ENCODE peak calls at places on chromosomes 3 and 15, in seven cellular contexts. I, D, H, E, Z, Y and O are unnamed samples. For H3K4me1, the result is how much of the 10 kb centered on the place peaks cover.

GRCh38 chr3:66763294-66763693 is 234.8 kb upstream of the KBTBD8 start:
- DNase-seq in Y (no peak), H (no peak), E (no peak), I (peak), D (no peak), Z (peak), O (peak)

GRCh38 chr15:92091155-92091734 is 237.7 kb downstream of the SLCO3A1 start:
- DNase-seq in D (peak), E (peak), Z (peak), I (peak), Y (no peak), H (peak), O (no peak)

GRCh38 chr3:100080573-100080972 is 33.7 kb downstream of the FILIP1L start:
- DNase-seq in E (no peak), Y (no peak), I (no peak), Z (no peak), H (no peak), D (no peak), O (no peak)

GRCh38 chr3:170222647-170223541 is 670 bp downstream of the PRKCI start:
- DNase-seq in D (peak), Y (peak), I (peak), E (peak), Z (peak), H (peak), O (no peak)

GRCh38 chr3:66638717-66639116 is 137.9 kb upstream of the LRIG1 start:
- DNase-seq in Y (no peak), E (peak), I (no peak), D (no peak), Z (no peak), H (no peak), O (no peak)

GRCh38 chr3:80688814-80689213 is 921.0 kb upstream of the ROBO1 start:
- DNase-seq in E (no peak), Z (peak), Y (peak), I (peak), D (no peak), H (peak), O (no peak)

GRCh38 chr3:23044463-23044862 is 158.7 kb upstream of the UBE2E2 start:
- DNase-seq in Y (no peak), H (no peak), I (no peak), E (no peak), D (no peak), Z (no peak), O (no peak)

GRCh38 chr3:34387831-34388564 is 589.6 kb downstream of the PDCD6IP start:
- DNase-seq in Y (no peak), E (peak), I (no peak), H (no peak), Z (peak), D (no peak), O (no peak)

GRCh38 chr15:29422606-29423005 is 153.0 kb upstream of the NSMCE3 start:
- DNase-seq in D (no peak), Y (no peak), I (no peak), Z (no peak), H (no peak), E (no peak), O (no peak)

GRCh38 chr3:186515115-186515514 is 29.1 kb downstream of the CRYGS start:
- DNase-seq in H (no peak), D (no peak), Y (no peak), Z (no peak), E (no peak), I (no peak), O (no peak)

GRCh38 chr15:81948142-81948709 is 97.6 kb downstream of the MEX3B start:
- DNase-seq in H (no peak), Z (no peak), I (no peak), D (no peak), Y (no peak), E (no peak), O (no peak)

GRCh38 chr15:72197460-72198409 is at the start of gene GRAMD2A:
- DNase-seq in Z (no peak), H (peak), I (peak), E (peak), Y (no peak), D (no peak), O (no peak)

GRCh38 chr3:97778152-97778551 is 13.6 kb downstream of the ARL6 start:
- DNase-seq in Y (no peak), I (no peak), D (no peak), E (no peak), H (no peak), Z (no peak), O (no peak)

GRCh38 chr3:55322649-55323048 is 164.5 kb downstream of the WNT5A start:
- DNase-seq in E (no peak), I (peak), Y (no peak), H (peak), Z (no peak), D (no peak), O (no peak)

GRCh38 chr3:48694610-48695051 is 8.9 kb upstream of the NCKIPSD start:
- DNase-seq in D (peak), H (peak), Z (peak), Y (no peak), I (peak), E (no peak), O (no peak)

GRCh38 chr15:24786347-24786746 is 110.8 kb downstream of the NPAP1 start:
- DNase-seq in Z (no peak), Y (no peak), D (no peak), H (no peak), E (no peak), I (no peak), O (no peak)

GRCh38 chr15:58039260-58040035 is 26.1 kb downstream of the ALDH1A2 start:
- DNase-seq in Z (peak), I (no peak), Y (no peak), D (no peak), E (no peak), H (no peak), O (no peak)

GRCh38 chr3:87173776-87174175 is 53.3 kb upstream of the CHMP2B start:
- DNase-seq in Y (no peak), Z (no peak), E (no peak), H (no peak), D (no peak), I (no peak), O (no peak)

GRCh38 chr3:101303089-101303731 is 17.2 kb downstream of the IMPG2 start:
- DNase-seq in H (no peak), D (no peak), Z (peak), E (no peak), I (peak), Y (no peak), O (no peak)

GRCh38 chr3:119469378-119470189 is 821 bp downstream of the POGLUT1 start:
- DNase-seq in D (no peak), I (peak), E (no peak), Y (peak), Z (peak), H (peak), O (no peak)

GRCh38 chr3:5787863-5788488 is 600.5 kb downstream of the EDEM1 start:
- DNase-seq in D (peak), E (peak), Z (peak), H (peak), Y (no peak), I (no peak), O (no peak)

GRCh38 chr15:72161351-72162132 is 36.0 kb downstream of the GRAMD2A start:
- DNase-seq in Y (no peak), I (no peak), E (no peak), H (no peak), Z (no peak), D (peak), O (no peak)

GRCh38 chr15:59762558-59762957 is 73.4 kb upstream of the BNIP2 start:
- DNase-seq in Y (no peak), I (no peak), E (peak), H (no peak), Z (peak), D (no peak), O (no peak)

GRCh38 chr3:62749657-62750056 is 125.6 kb downstream of the CADPS start:
- DNase-seq in H (no peak), I (no peak), D (no peak), E (no peak), Y (peak), Z (no peak), O (no peak)

GRCh38 chr3:67689806-67690205 is 35.4 kb upstream of the SUCLG2 start:
- DNase-seq in Z (no peak), H (no peak), Y (no peak), D (no peak), I (no peak), E (no peak), O (no peak)

GRCh38 chr3:124576565-124577493 is 153.4 kb upstream of the UMPS start:
- DNase-seq in H (no peak), I (no peak), E (no peak), D (no peak), Z (no peak), Y (no peak), O (no peak)

GRCh38 chr3:58230876-58231552 is 6.6 kb upstream of the ABHD6 start:
- DNase-seq in D (no peak), E (no peak), Z (no peak), H (no peak), I (no peak), Y (no peak), O (no peak)

GRCh38 chr3:10353661-10354372 is 32.9 kb upstream of the SEC13 start:
- DNase-seq in H (no peak), E (no peak), I (no peak), D (no peak), Z (no peak), Y (no peak), O (no peak)
- H2AFZ ChIP-seq in H (no peak), E (no peak), I (no peak), D (no peak), Z (no peak), Y (no peak), O (no peak)

GRCh38 chr15:99249270-99249817 is at the start of gene TTC23:
- DNase-seq in Z (peak), I (peak), E (peak), D (peak), H (peak), Y (no peak), O (no peak)
- H3K4me1 ChIP-seq in Z (under half), I (under half), E (under half), D (under half), H (under half), Y (under half), O (under half)

GRCh38 chr15:26665950-26666921 is 106.6 kb downstream of the GABRB3 start:
- DNase-seq in E (peak), I (no peak), Z (peak), D (no peak), H (peak), Y (no peak), O (no peak)

GRCh38 chr15:26662226-26662750 is 110.6 kb downstream of the GABRB3 start:
- DNase-seq in D (no peak), I (no peak), Z (no peak), E (no peak), H (no peak), Y (no peak), O (no peak)

GRCh38 chr15:26670116-26670515 is 102.8 kb downstream of the GABRB3 start:
- DNase-seq in H (no peak), D (no peak), Y (no peak), I (no peak), E (no peak), Z (no peak), O (no peak)

GRCh38 chr15:26661727-26662126 is 111.1 kb downstream of the GABRB3 start:
- DNase-seq in E (no peak), I (no peak), Z (no peak), H (no peak), Y (no peak), D (no peak), O (no peak)

DNA sequence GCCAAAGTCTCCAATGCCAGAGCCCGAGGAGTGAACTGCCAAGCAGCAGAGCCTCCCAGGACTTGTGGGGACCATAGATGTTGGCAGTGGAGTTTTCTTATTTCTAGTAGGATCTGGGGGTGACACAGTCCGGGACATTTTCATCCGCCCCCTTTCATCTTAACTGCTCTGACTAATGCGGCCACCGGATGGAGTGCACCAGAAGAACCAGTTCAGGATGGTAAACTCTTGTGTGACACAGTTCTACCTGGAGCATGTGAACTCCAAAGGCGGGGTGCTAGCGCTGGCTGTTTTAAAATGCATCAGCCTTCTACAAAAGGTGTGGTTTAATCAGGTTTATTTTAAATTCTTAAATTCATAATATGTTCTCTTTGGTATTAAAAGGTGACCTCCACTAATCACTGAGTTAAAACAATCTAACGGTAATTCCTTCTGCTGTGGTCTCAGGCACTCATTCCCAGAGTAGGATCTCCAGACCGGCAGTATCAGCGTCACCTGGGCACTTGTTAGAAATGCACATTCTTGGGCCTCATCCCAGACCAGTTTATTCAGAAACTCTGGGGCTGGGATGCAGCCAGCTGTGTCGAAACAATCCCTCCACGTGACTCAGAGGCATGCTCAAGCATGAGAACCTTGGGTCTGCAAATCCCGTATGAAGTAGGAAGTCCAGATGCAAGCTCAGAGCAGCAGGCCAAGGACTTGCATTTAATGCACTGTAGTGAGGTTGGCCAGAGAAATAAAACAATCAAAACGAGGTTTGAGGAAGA is 105.5 kb downstream of the GABRB3 start:
- DNase-seq in Y (no peak), Z (no peak), H (peak), E (peak), D (no peak), I (no peak), O (no peak)
- H3K27ac ChIP-seq in Y (no peak), Z (no peak), H (no peak), E (no peak), D (no peak), I (no peak), O (no peak)

DNA sequence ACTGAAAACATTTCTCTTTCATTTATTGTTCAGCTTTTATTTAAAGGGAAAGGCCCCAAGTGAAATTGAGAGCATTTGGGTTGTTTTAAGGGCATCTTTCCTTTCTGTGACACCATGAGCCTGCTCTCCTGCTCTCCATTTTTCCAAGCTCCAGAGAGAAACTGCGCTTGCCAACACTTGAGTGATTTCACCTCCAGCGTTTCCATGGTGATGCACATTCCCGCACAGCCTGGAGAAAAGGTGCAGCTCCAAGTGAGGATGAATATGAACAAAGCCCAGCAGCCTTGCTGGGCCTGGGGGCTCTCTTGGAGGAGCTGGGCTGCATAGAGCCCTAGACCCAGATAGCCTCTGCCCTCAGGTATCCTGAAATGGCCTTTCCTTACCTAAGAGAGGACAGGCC is 159.2 kb upstream of the PPP2R3A start:
- DNase-seq in D (peak), E (no peak), Y (no peak), Z (no peak), I (no peak), H (no peak), O (no peak)
- H2AFZ ChIP-seq in D (no peak), E (no peak), Y (no peak), Z (no peak), I (no peak), H (no peak), O (no peak)

GRCh38 chr15:62894322-62895085 is 148.0 kb upstream of the TPM1 start:
- DNase-seq in Y (no peak), E (no peak), H (no peak), I (no peak), Z (peak), D (no peak), O (no peak)
- H3K4me1 ChIP-seq in Y (under half), E (under half), H (under half), I (under half), Z (half or more), D (under half), O (under half)

DNA sequence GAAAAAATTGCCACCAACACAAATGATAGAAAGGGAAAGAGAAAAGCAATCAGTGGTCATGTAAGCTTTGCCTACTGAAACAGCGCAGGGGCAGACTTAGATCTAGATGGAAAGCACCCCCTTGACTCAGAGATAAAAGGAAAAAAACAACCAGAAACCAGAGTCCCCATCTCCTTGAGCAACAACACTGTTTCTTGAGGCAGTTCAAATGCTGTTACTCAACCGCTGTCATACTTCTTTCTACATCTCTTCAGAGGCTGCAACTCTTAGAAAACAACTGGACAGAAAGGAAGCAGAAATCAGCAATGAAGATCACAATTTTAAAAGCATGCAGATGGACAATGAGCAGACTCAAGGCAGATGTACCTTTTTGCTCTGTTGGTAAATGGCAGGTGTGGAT is 36.5 kb downstream of the FSIP1 start:
- DNase-seq in H (no peak), Y (no peak), E (no peak), Z (no peak), I (peak), D (no peak), O (no peak)
- H3K27ac ChIP-seq in H (no peak), Y (no peak), E (no peak), Z (no peak), I (no peak), D (no peak), O (no peak)